ENCODE peak calls at places on chromosome 4, in four cellular contexts. One of them, this sample, is unnamed.
A peak's percentile ranks its signal among the peaks of the same experiment; 100 is the strongest.

GRCh38 chr4:37305984-37306383 is 61.4 kb downstream of the NWD2 start:
- DNase-seq in AG09309: no peak
- DNase-seq in nephron progenitor cell: no peak
- DNase-seq in T-helper 2 cell treated with Interferon-gamma antibody and Interleukin-4, amounts not matched to agents 5 μg/mL and 100 μg/mL, for 36 hours: no peak
- DNase-seq in this sample: no peak

GRCh38 chr4:76782837-76783236 is 115.1 kb downstream of the SOWAHB start:
- DNase-seq in nephron progenitor cell: no peak
- DNase-seq in T-helper 2 cell treated with Interferon-gamma antibody and Interleukin-4, amounts not matched to agents 5 μg/mL and 100 μg/mL, for 36 hours: no peak
- DNase-seq in AG09309: peak; percentile 77
- DNase-seq in this sample: no peak

GRCh38 chr4:185573651-185574199 is 38.4 kb upstream of the PDLIM3 start:
- DNase-seq in T-helper 2 cell treated with Interferon-gamma antibody and Interleukin-4, amounts not matched to agents 5 μg/mL and 100 μg/mL, for 36 hours: no peak
- DNase-seq in AG09309: no peak
- DNase-seq in nephron progenitor cell: peak; percentile 20
- DNase-seq in this sample: no peak

GRCh38 chr4:13706130-13706529 is 78.6 kb upstream of the BOD1L1 start:
- DNase-seq in AG09309: no peak
- DNase-seq in nephron progenitor cell: no peak
- DNase-seq in T-helper 2 cell treated with Interferon-gamma antibody and Interleukin-4, amounts not matched to agents 5 μg/mL and 100 μg/mL, for 36 hours: no peak
- DNase-seq in this sample: no peak

GRCh38 chr4:88582493-88582892 is 9.8 kb upstream of the HERC3 start:
- DNase-seq in T-helper 2 cell treated with Interferon-gamma antibody and Interleukin-4, amounts not matched to agents 5 μg/mL and 100 μg/mL, for 36 hours: no peak
- DNase-seq in nephron progenitor cell: no peak
- DNase-seq in AG09309: no peak
- DNase-seq in this sample: no peak

GRCh38 chr4:171948038-171948437 is 134.8 kb downstream of the GALNTL6 start:
- DNase-seq in AG09309: no peak
- DNase-seq in nephron progenitor cell: no peak
- DNase-seq in T-helper 2 cell treated with Interferon-gamma antibody and Interleukin-4, amounts not matched to agents 5 μg/mL and 100 μg/mL, for 36 hours: no peak
- DNase-seq in this sample: no peak

GRCh38 chr4:20393486-20394100 is 141.9 kb downstream of the SLIT2 start:
- DNase-seq in T-helper 2 cell treated with Interferon-gamma antibody and Interleukin-4, amounts not matched to agents 5 μg/mL and 100 μg/mL, for 36 hours: no peak
- DNase-seq in nephron progenitor cell: no peak
- DNase-seq in AG09309: peak; percentile 35
- DNase-seq in this sample: no peak

GRCh38 chr4:146244496-146244895 is 30.2 kb downstream of the REELD1 start:
- DNase-seq in nephron progenitor cell: no peak
- DNase-seq in AG09309: no peak
- DNase-seq in T-helper 2 cell treated with Interferon-gamma antibody and Interleukin-4, amounts not matched to agents 5 μg/mL and 100 μg/mL, for 36 hours: no peak
- DNase-seq in this sample: no peak

GRCh38 chr4:182825786-182826185 is 91.4 kb downstream of the DCTD start:
- DNase-seq in AG09309: no peak
- DNase-seq in nephron progenitor cell: no peak
- DNase-seq in T-helper 2 cell treated with Interferon-gamma antibody and Interleukin-4, amounts not matched to agents 5 μg/mL and 100 μg/mL, for 36 hours: no peak
- DNase-seq in this sample: no peak

This sample was measured in smooth muscle cell of the brain vasculature.